ENCODE peak calls at places on chromosome 19, in five cellular contexts. C, P, F, M and D are unnamed samples.

GRCh38 chr19:17125728-17126677 is 50.4 kb downstream of the MYO9B start:
- DNase-seq in M (no peak), C (no peak), F (no peak), P (peak; percentile 46), D (no peak)

GRCh38 chr19:3508771-3509535 is 2.8 kb downstream of the FZR1 start:
- DNase-seq in P (no peak), C (no peak), M (no peak), F (no peak), D (no peak)

GRCh38 chr19:36417752-36418286 is 625 bp downstream of the ZFP82 start:
- DNase-seq in F (no peak), P (no peak), M (no peak), C (no peak), D (no peak)

GRCh38 chr19:862529-863304 is 3.3 kb downstream of the CFD start:
- DNase-seq in C (no peak), M (peak; percentile 68), F (peak; percentile 54), P (peak; percentile 56), D (no peak)

GRCh38 chr19:10344780-10345179 is 5.4 kb upstream of the ICAM3 start:
- DNase-seq in M (no peak), F (no peak), C (no peak), P (no peak), D (no peak)

GRCh38 chr19:5349041-5349440 is 8.4 kb upstream of the PTPRS start:
- DNase-seq in F (no peak), P (no peak), M (no peak), C (no peak), D (no peak)

GRCh38 chr19:5526691-5527090 is 41.1 kb downstream of the TINCR start:
- DNase-seq in P (no peak), C (no peak), F (no peak), M (no peak), D (no peak)

GRCh38 chr19:39837978-39838377 is 4.0 kb upstream of the DYRK1B start:
- DNase-seq in P (no peak), M (no peak), C (no peak), F (no peak), D (no peak)

GRCh38 chr19:55809381-55810058 is 22.3 kb downstream of the NLRP11 start:
- DNase-seq in P (peak; percentile 5), C (no peak), F (no peak), M (no peak), D (no peak)

GRCh38 chr19:28309072-28309471 is 903.9 kb downstream of the UQCRFS1 start:
- DNase-seq in M (no peak), P (no peak), F (no peak), C (no peak), D (no peak)

GRCh38 chr19:8506402-8506957 is 4.0 kb upstream of the PRAM1 start:
- DNase-seq in M (no peak), F (no peak), C (no peak), P (no peak), D (no peak)

GRCh38 chr19:2478324-2478755 is 2.4 kb downstream of the GADD45B start:
- DNase-seq in P (peak; percentile 84), C (no peak), F (peak; percentile 71), M (peak; percentile 65), D (no peak)

GRCh38 chr19:49492573-49493411 is 3.4 kb upstream of the RPS11 start:
- DNase-seq in C (no peak), M (no peak), P (peak; percentile 34), F (peak; percentile 66), D (no peak)

GRCh38 chr19:57974434-57974833 is at the start of gene C19orf18:
- DNase-seq in M (no peak), C (no peak), F (no peak), P (no peak), D (no peak)

GRCh38 chr19:17170538-17171297 is 44.4 kb upstream of the USE1 start:
- DNase-seq in C (no peak), F (no peak), M (no peak), P (no peak), D (no peak)

GRCh38 chr19:2048959-2049740 is 1.9 kb downstream of the MKNK2 start:
- DNase-seq in F (no peak), C (no peak), M (no peak), P (no peak), D (no peak)

GRCh38 chr19:38554676-38555141 is 63.0 kb downstream of the MAP4K1 start:
- DNase-seq in M (no peak), C (no peak), P (no peak), F (no peak), D (no peak)

DNA sequence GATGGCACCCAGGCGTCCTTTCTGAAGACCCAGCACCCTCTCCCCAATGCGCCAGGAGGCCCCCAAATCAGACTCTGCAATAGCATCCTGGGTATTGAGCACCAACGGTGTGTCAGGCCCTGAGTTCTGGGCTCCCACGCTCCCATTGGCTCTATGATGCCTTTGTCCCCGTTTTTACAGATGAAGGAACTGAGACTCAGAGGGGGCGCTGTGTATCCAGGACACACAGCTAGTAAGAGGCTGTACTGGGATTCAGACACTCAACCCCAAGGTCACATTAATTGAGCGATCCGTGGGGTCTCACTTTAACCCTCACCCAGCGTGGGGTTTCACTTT is 42.5 kb downstream of the CYP4F22 start:
- DNase-seq in M (no peak), C (no peak), F (no peak), P (no peak), D (no peak)
- TF ChIP-seq CTCF in M (no peak), C (no peak), F (peak; percentile 15), P (no peak), D (no peak)

GRCh38 chr19:42023121-42023942 is 29.3 kb upstream of the ATP1A3 start:
- DNase-seq in F (no peak), C (no peak), M (no peak), P (peak; percentile 9), D (no peak)
- TF ChIP-seq CTCF in F (peak; percentile 55), C (peak; percentile 33), M (no peak), P (no peak), D (no peak)

GRCh38 chr19:14571695-14572490 is at the start of gene NDUFB7:
- DNase-seq in P (peak; percentile 96), F (peak; percentile 89), M (peak; percentile 77), C (peak; percentile 81), D (peak; percentile 79)
- TF ChIP-seq CTCF in P (peak; percentile 51), F (peak; percentile 96), M (peak; percentile 76), C (peak; percentile 86), D (no peak)

DNA sequence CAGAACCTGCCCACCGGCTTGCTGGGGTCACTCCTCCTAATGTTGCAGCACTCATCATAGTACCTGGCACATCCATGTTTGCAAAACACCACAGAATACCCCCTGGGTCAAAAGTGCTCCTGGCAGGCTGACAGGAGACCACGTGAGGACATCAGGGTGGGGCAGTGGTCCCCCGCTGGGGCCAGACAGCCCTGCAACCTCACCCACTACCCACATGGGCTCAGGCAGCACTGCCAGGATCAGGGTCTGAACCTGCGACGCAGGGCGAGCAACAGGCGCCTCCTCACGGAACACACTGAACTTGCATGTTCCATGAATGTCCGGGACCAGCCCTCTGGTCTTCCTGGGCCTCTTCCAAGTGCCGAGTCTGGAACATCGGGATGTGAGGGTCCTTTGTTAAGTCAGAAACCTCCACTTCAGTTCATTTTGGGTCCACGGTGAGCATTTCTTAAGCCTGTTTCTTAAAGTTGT is 1.4 kb upstream of the SLC7A9 start:
- DNase-seq in C (no peak), M (no peak), F (no peak), P (no peak), D (no peak)
- TF ChIP-seq CTCF in C (no peak), M (no peak), F (no peak), P (no peak), D (no peak)